ENCODE peak calls at places on chromosome 15, in eight cellular contexts. B, E, K, D, F, M, U and P are unnamed samples.

GRCh38 chr15:83694030-83694429 is 40.1 kb downstream of the ADAMTSL3 start:
- DNase-seq in B (no peak), E (no peak), K (no peak), D (no peak), F (no peak), M (no peak), U (no peak), P (peak; percentile 71)

GRCh38 chr15:75712668-75713337 is at the start of gene CSPG4:
- DNase-seq in B (no peak), E (no peak), K (no peak), D (no peak), F (no peak), M (no peak), U (no peak), P (no peak)

GRCh38 chr15:96334017-96334704 is 3.7 kb downstream of the NR2F2 start:
- DNase-seq in B (no peak), E (peak; percentile 44), K (peak; percentile 36), D (no peak), F (no peak), M (no peak), U (no peak), P (no peak)

GRCh38 chr15:52020253-52021085 is 1.4 kb downstream of the MAPK6 start:
- DNase-seq in B (no peak), E (no peak), K (peak; percentile 43), D (no peak), F (peak; percentile 39), M (no peak), U (no peak), P (peak; percentile 43)

GRCh38 chr15:65666257-65666656 is 44.5 kb downstream of the SLC24A1 start:
- DNase-seq in B (no peak), E (no peak), K (peak; percentile 79), D (no peak), F (no peak), M (peak; percentile 79), U (no peak), P (peak; percentile 76)

GRCh38 chr15:64010719-64011118 is 35.6 kb downstream of the DAPK2 start:
- DNase-seq in B (peak; percentile 90), E (peak; percentile 82), K (peak; percentile 71), D (peak; percentile 89), F (peak; percentile 80), M (no peak), U (no peak), P (peak; percentile 74)

GRCh38 chr15:92902723-92903587 is 2.8 kb downstream of the CHD2 start:
- DNase-seq in B (no peak), E (no peak), K (peak; percentile 45), D (no peak), F (peak; percentile 62), M (no peak), U (no peak), P (no peak)

GRCh38 chr15:50116477-50116876 is 2.6 kb downstream of the ATP8B4 start:
- DNase-seq in B (no peak), E (no peak), K (peak; percentile 23), D (peak; percentile 69), F (no peak), M (no peak), U (no peak), P (peak; percentile 10)

GRCh38 chr15:64699767-64700388 is 75.5 kb downstream of the RBPMS2 start:
- DNase-seq in B (no peak), E (no peak), K (peak; percentile 74), D (no peak), F (no peak), M (peak; percentile 56), U (peak; percentile 47), P (peak; percentile 64)

GRCh38 chr15:45449878-45450277 is 71.5 kb upstream of the GATM start:
- DNase-seq in B (no peak), E (peak; percentile 76), K (no peak), D (no peak), F (peak; percentile 87), M (no peak), U (no peak), P (no peak)

GRCh38 chr15:39539466-39539865 is 41.4 kb upstream of the THBS1 start:
- DNase-seq in B (no peak), E (no peak), K (no peak), D (no peak), F (no peak), M (no peak), U (no peak), P (no peak)